ENCODE peak calls at places on chromosomes 4 and X, in four cellular contexts. Y is endothelial cell of umbilical vein, V is keratinocyte, D is MM.1S. K is an unnamed sample.

GRCh38 chr4:146458594-146458993 is 63.1 kb downstream of the SLC10A7 start:
- DNase-seq in Y (no peak), V (no peak), D (peak; percentile 44), K (no peak)

GRCh38 chr4:154534296-154534695 is 15.9 kb downstream of the PLRG1 start:
- DNase-seq in Y (no peak), V (no peak), D (no peak), K (no peak)

GRCh38 chr4:151862766-151863165 is 102.0 kb upstream of the GATB start:
- DNase-seq in Y (no peak), V (no peak), D (no peak), K (no peak)

GRCh38 chr4:76952631-76953587 is 3.4 kb downstream of the SEPTIN11 start:
- DNase-seq in Y (no peak), V (no peak), D (no peak), K (no peak)

GRCh38 chr4:138398297-138398696 is 156.1 kb upstream of the SLC7A11 start:
- DNase-seq in Y (peak; percentile 54), V (no peak), D (no peak), K (peak; percentile 80)

GRCh38 chr4:53197760-53198150 is 168.1 kb downstream of the SCFD2 start:
- DNase-seq in Y (no peak), V (no peak), D (no peak), K (no peak)

GRCh38 chr4:6772223-6772928 is 10.2 kb upstream of the KIAA0232 start:
- DNase-seq in Y (no peak), V (no peak), D (no peak), K (no peak)

GRCh38 chr4:122666527-122667245 is 45.8 kb upstream of the IL21 start:
- DNase-seq in Y (peak; percentile 71), V (peak; percentile 61), D (no peak), K (no peak)

GRCh38 chr4:25913056-25913850 is 767 bp upstream of the SMIM20 start:
- DNase-seq in Y (peak; percentile 15), V (no peak), D (peak; percentile 33), K (peak; percentile 87)

GRCh38 chrX:78383594-78383993 is 56.2 kb upstream of the CYSLTR1 start:
- DNase-seq in Y (no peak), V (no peak), D (peak; percentile 48), K (no peak)

GRCh38 chrX:27354021-27354420 is 109.1 kb downstream of the PPP4R3C start:
- DNase-seq in Y (peak; percentile 44), V (no peak), D (no peak), K (no peak)

GRCh38 chr4:58587856-58588255 is 1477.7 kb upstream of the IGFBP7 start:
- DNase-seq in Y (no peak), V (no peak), D (no peak), K (no peak)

GRCh38 chr4:128572778-128573241 is 236.7 kb upstream of the JADE1 start:
- DNase-seq in Y (peak; percentile 80), V (peak; percentile 53), D (no peak), K (no peak)

GRCh38 chr4:20196476-20196875 is 55.2 kb upstream of the SLIT2 start:
- DNase-seq in Y (no peak), V (no peak), D (no peak), K (no peak)

GRCh38 chr4:87005690-87006461 is 71.1 kb downstream of the AFF1 start:
- DNase-seq in Y (peak; percentile 44), V (no peak), D (peak; percentile 75), K (peak; percentile 52)

GRCh38 chrX:57905141-57905540 is 5.1 kb downstream of the ZXDA start:
- DNase-seq in Y (peak; percentile 57), V (no peak), D (no peak), K (no peak)

GRCh38 chrX:103585421-103586313 is at the start of gene TCEAL4:
- DNase-seq in Y (peak; percentile 36), V (no peak), D (peak; percentile 37), K (peak; percentile 60)

GRCh38 chr4:17624821-17625220 is 10.4 kb downstream of the MED28 start:
- DNase-seq in Y (no peak), V (no peak), D (no peak), K (no peak)
- H3K27ac ChIP-seq in Y (no peak overlapping the region), V (no peak overlapping the region), D (no peak overlapping the region), K (no peak overlapping the region)

GRCh38 chr4:173182403-173182802 is 13.8 kb downstream of the GALNT7 start:
- DNase-seq in Y (peak; percentile 48), V (peak; percentile 55), D (no peak), K (no peak)
- H3K79me2 ChIP-seq in Y (peaks cover 4% of the 10 kb centered on the region), V (peaks cover 14% of the 10 kb centered on the region), D (peaks cover 22% of the 10 kb centered on the region), K (peaks cover 92% of the 10 kb centered on the region)

GRCh38 chrX:97315939-97316338 is 432.2 kb downstream of the RPA4 start:
- DNase-seq in Y (no peak), V (no peak), D (no peak), K (no peak)
- TF ChIP-seq CTCF in Y (no peak), V (peak; percentile 29), D (peak; percentile 8), K (peak; percentile 37)

GRCh38 chr4:2244947-2245786 is 3.2 kb upstream of the HAUS3 start:
- DNase-seq in Y (no peak), V (no peak), D (no peak), K (no peak)
- H3K27ac ChIP-seq in Y (no peak overlapping the region), V (no peak overlapping the region), D (no peak overlapping the region), K (no peak overlapping the region)

GRCh38 chr4:176077561-176077960 is 11.9 kb downstream of the WDR17 start:
- DNase-seq in Y (no peak), V (no peak), D (no peak), K (no peak)
- H3K79me2 ChIP-seq in Y (no peaks in the 10 kb centered on the region), V (no peaks in the 10 kb centered on the region), D (no peaks in the 10 kb centered on the region), K (no peaks in the 10 kb centered on the region)

DNA sequence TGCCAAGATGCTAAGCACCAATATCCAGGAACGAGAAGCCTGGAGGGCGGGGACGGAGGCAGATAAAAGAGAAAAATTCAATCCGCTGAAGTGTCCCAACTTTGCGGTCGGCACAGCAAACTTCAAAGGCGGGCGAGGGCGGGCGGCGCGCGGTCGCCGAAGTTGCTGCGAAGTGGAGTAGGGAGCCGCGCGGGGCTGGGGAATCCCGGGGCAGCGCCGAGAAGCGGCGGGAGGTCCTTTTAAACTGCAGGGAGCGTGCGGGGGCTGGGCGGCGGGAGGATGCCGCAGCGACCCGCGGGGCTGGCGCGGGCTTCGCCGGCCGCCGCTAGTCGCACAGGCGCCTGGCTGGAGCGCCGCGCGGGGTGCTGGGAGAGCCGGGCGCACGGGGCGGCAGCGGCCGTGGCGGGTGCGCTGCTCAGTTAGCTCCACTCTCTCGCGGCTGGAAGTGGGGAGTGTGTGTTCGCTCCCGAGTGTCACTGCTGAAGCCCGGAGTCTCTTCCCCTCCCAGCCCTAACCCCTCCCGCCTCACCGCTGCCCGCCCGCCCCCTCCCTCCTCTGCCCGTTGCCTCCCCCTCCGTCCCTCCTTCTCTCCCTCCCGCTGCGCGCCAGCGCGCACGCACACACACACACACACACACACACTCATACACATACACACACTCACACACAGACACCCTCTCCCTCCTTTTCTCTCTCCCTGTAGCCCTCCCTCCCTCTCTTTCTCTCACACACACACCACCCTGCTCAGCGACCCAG is at the start of gene NDNF:
- DNase-seq in Y (peak; percentile 12), V (no peak), D (peak; percentile 78), K (peak; percentile 74)
- TF ChIP-seq CTCF in Y (no peak), V (no peak), D (no peak), K (no peak)

K was measured in neural progenitor cell.